ENCODE peak calls at places on chromosomes 1 and 21, in ten cellular contexts. G, C, I, J, W, V, Q, N, M and K are unnamed samples.

GRCh38 chr21:46457801-46458314 is 833 bp upstream of the DIP2A start:
- DNase-seq in G (no peak), C (peak; percentile 9), I (peak; percentile 56), J (peak; percentile 77), W (peak; percentile 8), V (peak; percentile 23), Q (peak; percentile 44), N (peak; percentile 66), M (no peak), K (no peak)

GRCh38 chr21:34022557-34023335 is 50.6 kb upstream of the MRPS6 start:
- DNase-seq in G (peak; percentile 2), C (no peak), I (peak; percentile 38), J (peak; percentile 68), W (no peak), V (peak; percentile 28), Q (no peak), N (no peak), M (no peak), K (no peak)

GRCh38 chr21:42833439-42833815 is 45.9 kb downstream of the WDR4 start:
- DNase-seq in G (peak; percentile 56), C (peak; percentile 35), I (peak; percentile 49), J (no peak), W (peak; percentile 45), V (no peak), Q (no peak), N (peak; percentile 50), M (no peak), K (no peak)

GRCh38 chr1:20172033-20172588 is 13.8 kb upstream of the UBXN10 start:
- DNase-seq in G (no peak), C (no peak), I (no peak), J (no peak), W (no peak), V (no peak), Q (no peak), N (no peak), M (no peak), K (no peak)

GRCh38 chr21:39141502-39141901 is 41.7 kb downstream of the PSMG1 start:
- DNase-seq in G (no peak), C (no peak), I (no peak), J (no peak), W (no peak), V (no peak), Q (no peak), N (peak; percentile 30), M (no peak), K (peak; percentile 40)

GRCh38 chr1:16209132-16209846 is 3.2 kb downstream of the ARHGEF19 start:
- DNase-seq in G (no peak), C (no peak), I (no peak), J (no peak), W (no peak), V (no peak), Q (no peak), N (no peak), M (no peak), K (no peak)

GRCh38 chr1:180151508-180151907 is 3.2 kb upstream of the QSOX1 start:
- DNase-seq in G (no peak), C (no peak), I (peak; percentile 50), J (no peak), W (no peak), V (peak; percentile 96), Q (no peak), N (peak; percentile 97), M (no peak), K (no peak)

GRCh38 chr1:107933736-107934135 is 31.2 kb downstream of the VAV3 start:
- DNase-seq in G (no peak), C (no peak), I (no peak), J (no peak), W (no peak), V (no peak), Q (no peak), N (no peak), M (no peak), K (no peak)

GRCh38 chr21:45270306-45270821 is 17.3 kb downstream of the POFUT2 start:
- DNase-seq in G (no peak), C (no peak), I (no peak), J (peak; percentile 46), W (no peak), V (peak; percentile 37), Q (no peak), N (peak; percentile 30), M (no peak), K (no peak)

GRCh38 chr1:56911098-56911497 is 54.7 kb downstream of the C8B start:
- DNase-seq in G (no peak), C (no peak), I (peak; percentile 46), J (no peak), W (no peak), V (peak; percentile 22), Q (no peak), N (peak; percentile 69), M (no peak), K (no peak)

GRCh38 chr1:17665054-17665453 is 90.1 kb upstream of the ACTL8 start:
- DNase-seq in G (no peak), C (no peak), I (no peak), J (no peak), W (no peak), V (no peak), Q (no peak), N (no peak), M (no peak), K (no peak)

GRCh38 chr21:37866027-37866426 is 50.2 kb downstream of the KCNJ6 start:
- DNase-seq in G (no peak), C (no peak), I (no peak), J (no peak), W (no peak), V (no peak), Q (no peak), N (peak; percentile 33), M (no peak), K (no peak)

GRCh38 chr1:91020967-91021685 is 709 bp downstream of the ZNF644 start:
- DNase-seq in G (peak; percentile 72), C (peak; percentile 67), I (peak; percentile 84), J (peak; percentile 87), W (peak; percentile 79), V (peak; percentile 69), Q (peak; percentile 59), N (peak; percentile 90), M (peak; percentile 72), K (peak; percentile 76)

GRCh38 chr1:116947090-116947489 is 37.4 kb downstream of the PTGFRN start:
- DNase-seq in G (no peak), C (no peak), I (no peak), J (no peak), W (no peak), V (no peak), Q (no peak), N (no peak), M (no peak), K (no peak)

GRCh38 chr21:42114646-42115045 is 43.5 kb downstream of the UMODL1 start:
- DNase-seq in G (no peak), C (no peak), I (no peak), J (no peak), W (no peak), V (no peak), Q (no peak), N (no peak), M (no peak), K (no peak)

GRCh38 chr1:246567258-246568235 is 1.3 kb downstream of the CNST start:
- DNase-seq in G (no peak), C (no peak), I (no peak), J (no peak), W (no peak), V (peak; percentile 50), Q (no peak), N (peak; percentile 91), M (no peak), K (no peak)

GRCh38 chr1:41891403-41891896 is 27.3 kb downstream of the HIVEP3 start:
- DNase-seq in G (peak; percentile 72), C (peak; percentile 42), I (no peak), J (no peak), W (no peak), V (peak; percentile 65), Q (no peak), N (peak; percentile 26), M (no peak), K (peak; percentile 31)

GRCh38 chr21:25862596-25862995 is 127.8 kb downstream of the GABPA start:
- DNase-seq in G (peak; percentile 7), C (no peak), I (no peak), J (no peak), W (no peak), V (peak; percentile 29), Q (no peak), N (peak; percentile 50), M (no peak), K (no peak)

GRCh38 chr1:118884946-118885345 is 103.2 kb downstream of the TBX15 start:
- DNase-seq in G (no peak), C (no peak), I (no peak), J (no peak), W (no peak), V (no peak), Q (no peak), N (no peak), M (no peak), K (no peak)

GRCh38 chr1:168485048-168485447 is 58.7 kb downstream of the XCL2 start:
- DNase-seq in G (no peak), C (no peak), I (peak; percentile 48), J (peak; percentile 70), W (no peak), V (peak; percentile 52), Q (no peak), N (no peak), M (peak; percentile 19), K (no peak)

GRCh38 chr1:26922201-26922729 is 722 bp downstream of the NUDC start:
- DNase-seq in G (no peak), C (no peak), I (no peak), J (no peak), W (no peak), V (no peak), Q (no peak), N (peak; percentile 42), M (no peak), K (no peak)

GRCh38 chr1:38612956-38613355 is 246.6 kb downstream of the RRAGC start:
- DNase-seq in G (no peak), C (no peak), I (no peak), J (no peak), W (no peak), V (no peak), Q (no peak), N (no peak), M (no peak), K (no peak)

GRCh38 chr1:24351247-24351646 is 32.1 kb downstream of the GRHL3 start:
- DNase-seq in G (no peak), C (no peak), I (no peak), J (no peak), W (no peak), V (no peak), Q (no peak), N (no peak), M (no peak), K (no peak)

GRCh38 chr1:10433790-10434189 is 3.6 kb downstream of the CENPS start:
- DNase-seq in G (no peak), C (no peak), I (no peak), J (no peak), W (no peak), V (no peak), Q (no peak), N (no peak), M (no peak), K (no peak)

GRCh38 chr1:227449051-227449450 is 114.3 kb upstream of the ZNF678 start:
- DNase-seq in G (no peak), C (no peak), I (peak; percentile 47), J (no peak), W (no peak), V (peak; percentile 36), Q (no peak), N (peak; percentile 68), M (no peak), K (peak; percentile 29)

GRCh38 chr21:26405071-26405470 is 168.0 kb downstream of the CYYR1 start:
- DNase-seq in G (no peak), C (no peak), I (peak; percentile 12), J (no peak), W (no peak), V (peak; percentile 35), Q (no peak), N (peak; percentile 62), M (no peak), K (no peak)

GRCh38 chr1:9289090-9289534 is 3.6 kb upstream of the SPSB1 start:
- DNase-seq in G (peak; percentile 65), C (peak; percentile 82), I (peak; percentile 64), J (peak; percentile 81), W (peak; percentile 13), V (no peak), Q (peak; percentile 50), N (peak; percentile 79), M (peak; percentile 70), K (no peak)

GRCh38 chr1:63835075-63835633 is 61.3 kb downstream of the ROR1 start:
- DNase-seq in G (no peak), C (no peak), I (peak; percentile 50), J (no peak), W (no peak), V (no peak), Q (no peak), N (no peak), M (no peak), K (no peak)